ENCODE peak calls at places on chromosomes 12 and 14, in seven cellular contexts. G, I, X, R, W, C and B are unnamed samples.

GRCh38 chr12:117188961-117189724 is 1.1 kb downstream of the FBXO21 start:
- DNase-seq in G (no peak), I (no peak), X (no peak), R (no peak), W (no peak), C (no peak), B (no peak)

GRCh38 chr14:99199854-99200653 is 71.9 kb downstream of the BCL11B start:
- DNase-seq in G (no peak), I (no peak), X (no peak), R (no peak), W (no peak), C (no peak), B (no peak)

GRCh38 chr12:89345376-89345775 is 6.9 kb downstream of the DUSP6 start:
- DNase-seq in G (no peak), I (no peak), X (no peak), R (no peak), W (no peak), C (no peak), B (no peak)

GRCh38 chr12:106227641-106228319 is 20.0 kb downstream of the CKAP4 start:
- DNase-seq in G (peak; percentile 39), I (no peak), X (no peak), R (no peak), W (peak; percentile 59), C (no peak), B (peak; percentile 88)

GRCh38 chr14:24903337-24903736 is 146.6 kb downstream of the STXBP6 start:
- DNase-seq in G (no peak), I (no peak), X (no peak), R (no peak), W (no peak), C (no peak), B (no peak)

GRCh38 chr14:60648934-60649814 is at the start of gene SIX1:
- DNase-seq in G (peak; percentile 48), I (peak; percentile 75), X (no peak), R (no peak), W (peak; percentile 75), C (no peak), B (no peak)

GRCh38 chr12:49357099-49357678 is 10.1 kb upstream of the SPATS2 start:
- DNase-seq in G (no peak), I (no peak), X (no peak), R (no peak), W (no peak), C (no peak), B (no peak)

GRCh38 chr12:110669193-110669502 is 19.8 kb downstream of the HVCN1 start:
- DNase-seq in G (no peak), I (no peak), X (no peak), R (no peak), W (no peak), C (no peak), B (no peak)

GRCh38 chr12:119179335-119180021 is 747 bp downstream of the HSPB8 start:
- DNase-seq in G (no peak), I (peak; percentile 33), X (no peak), R (peak; percentile 76), W (peak; percentile 58), C (no peak), B (no peak)

GRCh38 chr12:53623526-53623925 is 2.7 kb downstream of the ATF7 start:
- DNase-seq in G (no peak), I (peak; percentile 31), X (no peak), R (no peak), W (no peak), C (no peak), B (no peak)

GRCh38 chr14:96403409-96403808 is 11.5 kb downstream of the AK7 start:
- DNase-seq in G (no peak), I (no peak), X (no peak), R (no peak), W (no peak), C (no peak), B (no peak)

GRCh38 chr14:71108398-71109114 is 201.3 kb downstream of the PCNX1 start:
- DNase-seq in G (no peak), I (no peak), X (no peak), R (no peak), W (no peak), C (no peak), B (no peak)

GRCh38 chr12:105967038-105967776 is 171.5 kb downstream of the NUAK1 start:
- DNase-seq in G (no peak), I (no peak), X (no peak), R (no peak), W (no peak), C (no peak), B (no peak)

GRCh38 chr12:11431486-11431885 is 36.1 kb upstream of the PRB2 start:
- DNase-seq in G (no peak), I (no peak), X (no peak), R (no peak), W (no peak), C (no peak), B (no peak)

GRCh38 chr12:82300611-82301010 is 57.6 kb downstream of the CCDC59 start:
- DNase-seq in G (no peak), I (no peak), X (no peak), R (no peak), W (no peak), C (no peak), B (no peak)

GRCh38 chr12:112116232-112117060 is 7.9 kb upstream of the NAA25 start:
- DNase-seq in G (peak; percentile 41), I (peak; percentile 70), X (peak; percentile 47), R (peak; percentile 70), W (peak; percentile 69), C (no peak), B (no peak)

GRCh38 chr14:65723348-65723747 is 310.8 kb downstream of the FUT8 start:
- DNase-seq in G (no peak), I (no peak), X (no peak), R (no peak), W (no peak), C (no peak), B (no peak)

GRCh38 chr12:47111392-47111778 is 31.6 kb upstream of the AMIGO2 start:
- DNase-seq in G (no peak), I (no peak), X (no peak), R (no peak), W (no peak), C (no peak), B (no peak)

GRCh38 chr12:122834921-122835692 is at the start of gene HIP1R:
- DNase-seq in G (peak; percentile 71), I (peak; percentile 93), X (no peak), R (peak; percentile 69), W (peak; percentile 64), C (no peak), B (no peak)

GRCh38 chr12:96197503-96198272 is 3.5 kb downstream of the ELK3 start:
- DNase-seq in G (no peak), I (no peak), X (no peak), R (no peak), W (no peak), C (no peak), B (no peak)

GRCh38 chr14:61287196-61287595 is 6.1 kb upstream of the TMEM30B start:
- DNase-seq in G (no peak), I (no peak), X (no peak), R (no peak), W (no peak), C (no peak), B (no peak)

DNA sequence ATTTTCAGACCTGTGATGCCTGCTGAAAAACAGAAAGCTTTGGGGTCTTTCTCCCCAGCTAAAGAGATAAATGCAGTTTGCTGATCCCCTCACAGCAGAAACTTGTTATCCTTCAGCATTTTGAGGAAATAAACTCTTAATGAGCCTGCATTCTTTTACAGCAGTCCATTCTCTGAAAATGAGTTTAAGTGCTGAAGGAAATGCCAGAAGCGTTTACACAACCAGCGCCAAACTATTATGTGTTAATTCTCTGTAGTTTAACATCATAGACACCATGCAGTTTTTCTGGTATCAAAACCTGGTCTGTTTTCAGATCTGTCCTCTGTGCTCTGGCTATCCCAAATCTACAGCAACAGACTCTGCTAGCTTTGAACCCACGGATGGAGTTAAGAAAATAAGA is 291.3 kb downstream of the NPAS3 start:
- DNase-seq in G (no peak), I (no peak), X (no peak), R (no peak), W (no peak), C (no peak), B (no peak)
- H3K4me1 ChIP-seq in G (no peaks in the 10 kb centered on the region), I (no peaks in the 10 kb centered on the region), X (peaks cover 2% of the 10 kb centered on the region), R (peaks cover 14% of the 10 kb centered on the region), W (peaks cover 12% of the 10 kb centered on the region), C (no peaks in the 10 kb centered on the region), B (no peaks in the 10 kb centered on the region)

DNA sequence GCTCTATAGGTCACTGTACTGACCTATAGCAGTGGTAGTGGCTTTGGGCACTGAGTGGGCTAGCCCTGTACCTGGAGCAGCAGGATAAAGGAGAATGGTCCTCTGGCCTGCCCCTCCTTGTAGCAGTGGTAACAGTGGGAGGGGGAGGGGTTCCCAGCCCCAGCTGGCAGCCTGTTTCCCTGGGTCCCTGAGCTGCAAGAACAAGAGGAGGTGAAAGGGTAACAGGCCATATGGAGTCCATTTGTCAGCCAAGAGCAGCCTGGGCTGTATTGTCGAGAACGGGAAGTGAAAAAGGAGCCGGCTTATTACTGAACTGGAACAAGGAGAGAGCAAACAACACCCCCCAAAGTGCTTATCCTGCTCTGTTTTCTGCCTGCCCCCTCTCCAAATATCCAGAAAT is 73.8 kb upstream of the SRSF5 start:
- DNase-seq in G (peak; percentile 61), I (no peak), X (no peak), R (no peak), W (peak; percentile 48), C (no peak), B (no peak)
- TF ChIP-seq POLR2AphosphoS5 in G (no peak), I (no peak), X (no peak), R (no peak), W (no peak), C (no peak), B (no peak)

DNA sequence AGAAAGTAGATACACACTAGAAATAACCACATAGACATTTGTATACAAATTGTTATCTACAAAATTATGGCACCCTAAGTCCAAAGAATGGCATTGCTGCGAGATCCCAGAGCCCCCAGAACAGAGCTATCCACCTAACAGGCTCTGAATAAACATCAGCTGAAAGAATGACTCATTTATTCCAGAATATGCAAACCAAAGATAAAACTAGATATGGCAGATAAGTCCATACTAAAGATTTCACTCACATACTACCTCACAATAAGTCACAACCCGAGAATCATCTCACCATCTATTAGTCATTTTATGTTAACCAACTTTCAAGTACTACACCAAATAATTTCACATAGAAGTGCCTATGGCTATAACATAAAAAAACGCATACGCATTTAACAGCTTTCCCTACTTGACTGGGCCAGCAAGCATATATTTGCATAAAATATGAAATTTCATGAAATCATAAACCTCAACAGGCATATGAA is 5.6 kb downstream of the CNIH1 start:
- DNase-seq in G (no peak), I (peak; percentile 20), X (no peak), R (no peak), W (no peak), C (no peak), B (no peak)
- TF ChIP-seq POLR2A in G (no peak), I (no peak), X (no peak), R (no peak), W (no peak), C (no peak), B (no peak)

DNA sequence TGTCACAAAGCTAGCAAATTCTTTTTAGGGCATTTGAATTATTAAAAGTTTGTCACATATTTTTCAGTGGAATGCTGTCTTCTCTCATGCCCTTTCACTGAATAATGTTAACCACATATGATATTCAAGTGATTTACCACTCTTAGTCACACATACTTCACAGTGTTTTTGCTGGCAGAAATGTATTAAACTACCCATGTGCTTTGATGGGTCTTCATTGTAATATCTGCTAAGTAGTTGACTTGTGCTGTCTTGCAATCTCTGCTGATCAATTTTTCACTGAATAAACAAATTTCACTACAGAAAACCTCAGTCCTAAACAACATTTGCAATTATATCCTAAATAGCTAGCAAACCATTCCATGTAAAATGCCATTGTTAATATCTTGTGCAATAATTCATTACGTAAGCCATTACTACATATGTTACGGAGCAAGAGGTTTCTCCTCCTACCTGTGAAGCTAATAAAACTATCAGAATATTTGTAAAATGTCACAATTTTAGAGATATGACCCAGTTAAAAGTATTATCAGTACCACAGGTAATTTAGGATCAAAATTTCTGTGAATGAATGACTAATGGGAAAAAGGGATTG is 64.6 kb upstream of the LMO3 start:
- DNase-seq in G (no peak), I (no peak), X (no peak), R (no peak), W (no peak), C (no peak), B (no peak)
- H3K4me1 ChIP-seq in G (no peaks in the 10 kb centered on the region), I (no peaks in the 10 kb centered on the region), X (peaks cover 4% of the 10 kb centered on the region), R (peaks cover 13% of the 10 kb centered on the region), W (no peaks in the 10 kb centered on the region), C (no peaks in the 10 kb centered on the region), B (no peaks in the 10 kb centered on the region)